ENCODE peak calls at places on chromosomes 12 and 14, in seven cellular contexts. B is small intestine; Q is memory B cell; F is M059J; J is BE2C; H is activated naive CD4-positive, alpha-beta T cell; N is cerebellar cortex. L is an unnamed sample.

GRCh38 chr12:2080604-2081003 is 27.8 kb downstream of the CACNA1C start:
- DNase-seq in N (no peak), B (no peak), J (no peak), Q (no peak), F (no peak), H (no peak), L (no peak)

GRCh38 chr14:56796259-56796658 is 14.0 kb downstream of the OTX2 start:
- DNase-seq in N (no peak), B (no peak), Q (no peak), H (no peak), J (no peak), F (no peak), L (no peak)

GRCh38 chr12:750356-751191 is 1.8 kb upstream of the WNK1 start:
- DNase-seq in J (peak; percentile 28), N (no peak), H (no peak), F (no peak), Q (no peak), B (no peak), L (no peak)

GRCh38 chr14:60647081-60647836 is 2.0 kb downstream of the SIX1 start:
- DNase-seq in F (peak; percentile 81), B (no peak), J (no peak), H (no peak), Q (no peak), N (no peak), L (no peak)

GRCh38 chr14:70257526-70257925 is 68.8 kb upstream of the SLC8A3 start:
- DNase-seq in H (no peak), B (peak; percentile 13), F (peak; percentile 3), J (no peak), N (no peak), Q (no peak), L (no peak)

GRCh38 chr14:35161231-35161630 is 38.9 kb downstream of the PRORP start:
- DNase-seq in F (peak; percentile 12), Q (peak; percentile 13), J (no peak), N (no peak), B (no peak), H (no peak), L (no peak)

GRCh38 chr14:56562883-56563282 is 16.7 kb upstream of the TMEM260 start:
- DNase-seq in J (no peak), B (no peak), Q (no peak), H (no peak), N (no peak), F (peak; percentile 12), L (no peak)

GRCh38 chr12:2291182-2291832 is 238.5 kb downstream of the CACNA1C start:
- DNase-seq in N (peak; percentile 46), F (no peak), H (no peak), Q (peak; percentile 41), B (peak; percentile 59), J (peak; percentile 39), L (no peak)

GRCh38 chr12:25958254-25959068 is at the start of gene RASSF8:
- DNase-seq in H (no peak), F (peak; percentile 73), Q (peak; percentile 45), N (peak; percentile 60), J (peak; percentile 77), B (peak; percentile 12), L (peak; percentile 89)

GRCh38 chr14:35438910-35439713 is 34.6 kb upstream of the NFKBIA start:
- DNase-seq in J (no peak), N (peak; percentile 5), B (peak; percentile 9), F (no peak), Q (no peak), H (no peak), L (no peak)

GRCh38 chr12:52876371-52876770 is 27.6 kb upstream of the KRT78 start:
- DNase-seq in N (no peak), J (no peak), F (no peak), H (no peak), Q (no peak), B (peak; percentile 78), L (peak; percentile 90)

GRCh38 chr12:102956738-102957338 is 636 bp upstream of the ASCL1 start:
- DNase-seq in H (no peak), F (no peak), Q (no peak), J (no peak), B (no peak), N (no peak), L (no peak)

GRCh38 chr14:36227802-36228201 is 51.3 kb upstream of the PTCSC3 start:
- DNase-seq in Q (no peak), H (no peak), F (peak; percentile 64), N (no peak), J (no peak), B (peak; percentile 17), L (no peak)

GRCh38 chr12:68975811-68976210 is 42.8 kb upstream of the CPM start:
- DNase-seq in F (no peak), Q (no peak), J (no peak), B (no peak), H (no peak), N (no peak), L (no peak)

GRCh38 chr12:124157416-124157815 is 137.5 kb upstream of the RFLNA start:
- DNase-seq in F (no peak), H (no peak), B (no peak), N (no peak), Q (no peak), J (no peak), L (no peak)

GRCh38 chr14:70664698-70665447 is 23.2 kb downstream of the TTC9 start:
- DNase-seq in N (no peak), H (no peak), J (no peak), Q (no peak), F (no peak), B (no peak), L (no peak)

GRCh38 chr12:45260481-45260824 is 44.6 kb downstream of the ANO6 start:
- DNase-seq in N (no peak), B (no peak), Q (no peak), H (no peak), J (no peak), F (no peak), L (no peak)

GRCh38 chr12:53696285-53696654 is 20.4 kb upstream of the ATP5MC2 start:
- DNase-seq in J (peak; percentile 80), N (peak; percentile 99), Q (no peak), F (peak; percentile 90), H (no peak), B (peak; percentile 97), L (no peak)

GRCh38 chr12:5706247-5706646 is 238.8 kb downstream of the ANO2 start:
- DNase-seq in J (no peak), F (no peak), H (no peak), B (no peak), Q (no peak), N (no peak), L (no peak)

GRCh38 chr12:109018276-109018675 is 2.6 kb downstream of the SVOP start:
- DNase-seq in H (no peak), J (no peak), B (peak; percentile 7), Q (no peak), N (peak; percentile 66), F (no peak), L (no peak)

GRCh38 chr12:22272596-22272995 is 61.9 kb downstream of the ST8SIA1 start:
- DNase-seq in B (no peak), Q (no peak), H (no peak), F (no peak), N (peak; percentile 52), J (no peak), L (no peak)

GRCh38 chr12:107749094-107749493 is 11.8 kb downstream of the PRDM4 start:
- DNase-seq in N (no peak), Q (no peak), H (no peak), F (peak; percentile 32), J (no peak), B (no peak), L (no peak)

GRCh38 chr12:4448376-4448775 is 2.8 kb upstream of the FGF6 start:
- DNase-seq in H (no peak), F (no peak), N (no peak), J (no peak), B (no peak), Q (no peak), L (no peak)

GRCh38 chr12:112664569-112664968 is 127.0 kb upstream of the RPH3A start:
- DNase-seq in F (peak; percentile 7), Q (no peak), H (no peak), N (no peak), B (no peak), J (no peak), L (no peak)

GRCh38 chr12:80869264-80869663 is 68.5 kb downstream of the LIN7A start:
- DNase-seq in B (no peak), J (no peak), H (no peak), F (no peak), Q (no peak), N (peak; percentile 39), L (no peak)

GRCh38 chr12:12612403-12612802 is 727 bp downstream of the CREBL2 start:
- DNase-seq in Q (no peak), F (peak; percentile 75), N (peak; percentile 76), J (no peak), H (no peak), B (peak; percentile 28), L (no peak)

GRCh38 chr12:43336962-43337555 is 214.9 kb downstream of the ADAMTS20 start:
- DNase-seq in Q (no peak), H (no peak), J (no peak), B (peak; percentile 7), F (peak; percentile 48), N (peak; percentile 17), L (no peak)

GRCh38 chr14:68651652-68652432 is 141.0 kb downstream of the ZFP36L1 start:
- DNase-seq in H (no peak), B (no peak), F (no peak), J (no peak), N (no peak), Q (no peak), L (no peak)

GRCh38 chr12:43758247-43758727 is 303 bp downstream of the PUS7L start:
- DNase-seq in N (no peak), B (peak; percentile 60), J (peak; percentile 14), H (peak; percentile 11), Q (no peak), F (peak; percentile 42), L (peak; percentile 66)

GRCh38 chr14:101077511-101078074 is 174.1 kb upstream of the RTL1 start:
- DNase-seq in B (no peak), J (peak; percentile 64), H (no peak), Q (no peak), F (no peak), N (no peak), L (peak; percentile 65)

GRCh38 chr14:37172024-37172869 is at the start of gene SLC25A21:
- DNase-seq in Q (no peak), N (peak; percentile 65), B (peak; percentile 70), F (no peak), H (no peak), J (no peak), L (peak; percentile 90)

GRCh38 chr14:53260286-53260685 is 107.2 kb upstream of the DDHD1 start:
- DNase-seq in J (no peak), B (no peak), H (no peak), F (no peak), N (no peak), Q (no peak), L (no peak)

GRCh38 chr12:107079172-107080011 is 14.0 kb downstream of the CRY1 start:
- DNase-seq in B (peak; percentile 31), N (no peak), F (peak; percentile 32), J (no peak), H (no peak), Q (no peak), L (no peak)

GRCh38 chr12:19021646-19022045 is 107.9 kb upstream of the PLEKHA5 start:
- DNase-seq in Q (no peak), B (peak; percentile 48), N (no peak), J (no peak), F (no peak), H (no peak), L (no peak)

GRCh38 chr12:104669057-104669770 is 212.5 kb downstream of the CHST11 start:
- DNase-seq in B (peak; percentile 52), N (peak; percentile 14), J (peak; percentile 71), F (no peak), H (no peak), Q (no peak), L (peak; percentile 77)

GRCh38 chr12:92898755-92899154 is 30.3 kb downstream of the EEA1 start:
- DNase-seq in B (no peak), J (no peak), F (peak; percentile 48), H (no peak), Q (no peak), N (no peak), L (no peak)